ENCODE peak calls at places on chromosomes 6 and 20, in five cellular contexts. X, V, W, A and G are unnamed samples.

GRCh38 chr6:40950986-40951730 is 87.9 kb downstream of the UNC5CL start:
- DNase-seq in X (no peak), V (peak), W (no peak), A (peak), G (peak)

GRCh38 chr20:63501818-63502670 is 3.2 kb upstream of the EEF1A2 start:
- DNase-seq in X (no peak), V (peak), W (no peak), A (no peak), G (peak)

GRCh38 chr6:49406241-49406970 is 56.6 kb downstream of the MMUT start:
- DNase-seq in X (no peak), V (no peak), W (peak), A (no peak), G (peak)

GRCh38 chr20:44075950-44076232 is 111.1 kb downstream of the JPH2 start:
- DNase-seq in X (no peak), V (no peak), W (no peak), A (no peak), G (no peak)

GRCh38 chr6:29011276-29011734 is 6.2 kb upstream of the ZNF311 start:
- DNase-seq in X (no peak), V (peak), W (no peak), A (peak), G (peak)

GRCh38 chr6:85680388-85680787 is 37.7 kb upstream of the SYNCRIP start:
- DNase-seq in X (no peak), V (no peak), W (no peak), A (no peak), G (no peak)

GRCh38 chr6:89475634-89476033 is 42.7 kb downstream of the ANKRD6 start:
- DNase-seq in X (no peak), V (peak), W (no peak), A (peak), G (no peak)

GRCh38 chr6:35343092-35343834 is 905 bp downstream of the PPARD start:
- DNase-seq in X (no peak), V (peak), W (no peak), A (peak), G (no peak)

GRCh38 chr6:55594442-55594841 is 15.4 kb upstream of the HMGCLL1 start:
- DNase-seq in X (no peak), V (no peak), W (no peak), A (no peak), G (no peak)

GRCh38 chr20:5788385-5788895 is 38.2 kb downstream of the SHLD1 start:
- DNase-seq in X (peak), V (peak), W (peak), A (peak), G (peak)

GRCh38 chr6:166423051-166423745 is 40.5 kb upstream of the MPC1 start:
- DNase-seq in X (no peak), V (no peak), W (no peak), A (no peak), G (no peak)

GRCh38 chr6:3794092-3794491 is 42.6 kb upstream of the PXDC1 start:
- DNase-seq in X (no peak), V (no peak), W (no peak), A (no peak), G (no peak)

GRCh38 chr20:6623989-6624388 is 143.5 kb upstream of the BMP2 start:
- DNase-seq in X (no peak), V (no peak), W (no peak), A (no peak), G (no peak)

GRCh38 chr6:1004885-1005635 is 306.8 kb upstream of the FOXQ1 start:
- DNase-seq in X (peak), V (peak), W (no peak), A (peak), G (peak)

GRCh38 chr6:81683928-81684327 is 68.6 kb downstream of the TENT5A start:
- DNase-seq in X (no peak), V (peak), W (peak), A (no peak), G (peak)

GRCh38 chr6:93701526-93701925 is 282.2 kb upstream of the EPHA7 start:
- DNase-seq in X (no peak), V (peak), W (peak), A (no peak), G (no peak)

GRCh38 chr20:34907616-34908469 is 31.4 kb downstream of the ACSS2 start:
- DNase-seq in X (peak), V (peak), W (peak), A (peak), G (peak)

GRCh38 chr20:2005831-2006426 is 12.1 kb upstream of the PDYN start:
- DNase-seq in X (peak), V (peak), W (peak), A (peak), G (peak)

DNA sequence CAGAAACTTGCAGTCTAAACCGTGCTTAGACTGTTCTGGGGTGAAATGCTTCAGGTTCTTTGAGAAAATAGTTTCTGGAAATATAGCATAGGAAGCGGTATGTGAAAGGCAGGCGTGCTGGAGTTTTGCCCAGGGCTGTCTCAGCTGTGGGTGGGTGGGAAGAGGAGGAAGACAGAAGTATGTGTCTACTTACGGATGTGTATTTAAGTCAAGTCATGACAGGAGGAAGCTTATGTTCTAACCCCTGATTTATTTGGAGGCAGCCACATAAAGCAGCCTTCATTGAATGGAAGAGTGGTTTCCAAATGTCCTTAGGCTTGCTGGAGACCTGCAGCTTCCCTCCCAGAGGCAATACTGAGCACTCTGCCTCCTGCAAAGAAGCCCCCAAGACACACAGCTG is 345.8 kb upstream of the PRND start:
- DNase-seq in X (no peak), V (peak), W (no peak), A (peak), G (peak)
- H3K4me3 ChIP-seq in X (no peak), V (no peak), W (no peak), A (no peak), G (no peak)

DNA sequence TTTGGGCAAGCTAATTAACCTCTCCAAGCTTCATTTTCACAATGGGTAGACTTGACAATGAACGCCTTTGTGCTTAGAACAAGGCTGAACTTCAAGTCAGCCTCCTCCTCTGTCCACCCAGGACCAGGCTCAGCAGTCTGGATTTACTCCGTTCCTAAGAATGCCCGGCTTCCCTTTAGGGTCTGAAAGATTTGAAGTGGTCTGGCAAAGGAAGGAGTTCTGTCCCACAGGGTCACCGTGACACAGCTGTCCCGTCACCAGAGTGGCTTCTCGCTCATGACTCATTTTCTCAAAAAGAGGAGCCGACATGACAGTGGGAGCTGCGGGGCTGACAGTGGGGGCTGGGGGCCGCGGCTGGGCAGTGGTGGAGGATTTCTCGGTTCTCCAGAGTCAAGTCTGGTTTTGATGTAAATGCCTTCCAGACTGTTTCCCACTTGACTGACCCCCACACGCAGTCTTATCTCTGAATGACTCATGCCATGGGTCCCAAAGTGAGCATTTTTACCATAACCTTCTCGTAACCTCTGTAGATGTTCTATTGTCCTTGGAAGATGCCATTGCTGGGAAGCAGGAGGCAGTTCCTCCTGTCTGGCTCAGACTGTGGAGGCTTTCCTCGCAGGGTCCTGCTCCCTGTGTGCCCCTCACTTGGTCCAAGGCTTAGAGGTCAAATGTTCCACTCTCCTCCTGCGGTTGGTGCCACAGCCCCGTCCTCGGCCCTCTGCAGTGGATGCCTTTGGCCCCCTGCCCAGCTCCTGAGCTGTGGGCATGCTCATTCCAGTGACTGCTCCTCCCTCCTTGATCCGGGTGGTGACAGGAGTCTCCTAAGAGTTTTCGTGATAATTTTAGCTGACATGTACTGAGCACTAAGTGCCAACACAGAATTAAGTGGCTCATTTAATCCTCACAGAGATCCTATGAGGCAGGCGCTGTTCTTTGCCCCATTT is 253.1 kb downstream of the FNDC1 start:
- DNase-seq in X (no peak), V (peak), W (peak), A (no peak), G (no peak)
- TF ChIP-seq CTCF in X (no peak), V (no peak), W (no peak), A (no peak), G (no peak)

GRCh38 chr20:53915459-53916172 is 154.8 kb downstream of the BCAS1 start:
- DNase-seq in X (peak), V (peak), W (no peak), A (peak), G (peak)

GRCh38 chr20:53911301-53911700 is 159.1 kb downstream of the BCAS1 start:
- DNase-seq in X (no peak), V (no peak), W (no peak), A (no peak), G (no peak)

GRCh38 chr20:53916173-53916512 is 154.3 kb downstream of the BCAS1 start:
- DNase-seq in X (no peak), V (no peak), W (no peak), A (no peak), G (no peak)

GRCh38 chr20:53914861-53915458 is 155.4 kb downstream of the BCAS1 start:
- DNase-seq in X (no peak), V (no peak), W (no peak), A (no peak), G (no peak)

DNA sequence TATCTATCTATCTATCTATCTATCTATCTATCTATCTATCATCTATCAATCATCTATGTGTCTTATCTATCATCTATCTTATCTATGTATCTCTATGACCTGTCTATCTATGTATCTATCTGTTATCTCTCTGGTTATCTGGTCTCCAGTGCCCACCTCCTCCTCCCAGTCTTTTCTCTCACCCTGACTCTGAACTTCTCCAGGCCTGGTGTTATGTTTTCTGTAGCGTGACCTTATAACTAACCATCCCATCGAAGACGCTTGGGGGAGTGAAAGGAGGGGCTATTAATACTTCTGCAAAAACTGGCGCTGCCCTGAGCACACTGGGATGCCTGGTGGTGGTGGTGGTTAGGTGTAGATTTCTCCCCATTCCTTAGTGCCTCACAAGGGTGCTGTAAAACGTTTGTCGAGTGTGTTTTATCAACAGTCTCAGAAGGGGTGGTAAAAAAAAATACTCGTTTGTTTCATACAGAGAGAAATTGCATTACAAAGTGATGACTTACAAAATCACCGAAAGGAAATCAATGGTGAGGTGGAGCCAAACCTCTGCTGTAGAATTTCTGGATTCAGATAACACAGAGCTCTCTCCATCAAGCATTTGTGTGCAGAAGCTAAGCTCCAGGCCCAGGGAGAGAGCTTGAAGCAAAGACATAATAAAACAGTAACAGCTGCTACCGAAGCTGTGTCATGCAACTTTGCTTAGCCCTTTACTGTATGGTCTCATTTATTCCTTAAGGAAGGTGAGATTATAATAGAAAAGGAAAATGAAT is 156.1 kb downstream of the BCAS1 start:
- DNase-seq in X (no peak), V (peak), W (no peak), A (no peak), G (no peak)
- H3K4me3 ChIP-seq in X (no peak), V (no peak), W (no peak), A (no peak), G (no peak)

GRCh38 chr20:50501970-50502745 is 8.0 kb upstream of the PTPN1 start:
- DNase-seq in X (no peak), V (no peak), W (no peak), A (no peak), G (no peak)

GRCh38 chr20:50506270-50506579 is 4.0 kb upstream of the PTPN1 start:
- DNase-seq in X (no peak), V (no peak), W (no peak), A (no peak), G (no peak)

GRCh38 chr20:50509923-50510705 is at the start of gene PTPN1:
- DNase-seq in X (peak), V (peak), W (peak), A (peak), G (peak)

GRCh38 chr20:50508171-50508761 is 1.9 kb upstream of the PTPN1 start:
- DNase-seq in X (no peak), V (no peak), W (no peak), A (no peak), G (no peak)

GRCh38 chr20:50504231-50504823 is 5.9 kb upstream of the PTPN1 start:
- DNase-seq in X (peak), V (no peak), W (no peak), A (no peak), G (no peak)
- TF ChIP-seq CTCF in X (peak), V (peak), W (peak), A (no peak), G (no peak)

GRCh38 chr6:7243188-7243942 is 69.6 kb downstream of the SSR1 start:
- DNase-seq in X (peak), V (peak), W (no peak), A (peak), G (peak)
- H3K4me3 ChIP-seq in X (no peak), V (no peak), W (no peak), A (no peak), G (no peak)

GRCh38 chr20:51972031-51972430 is 169.7 kb upstream of the SALL4 start:
- DNase-seq in X (no peak), V (no peak), W (no peak), A (no peak), G (no peak)

GRCh38 chr20:51961964-51962761 is 159.8 kb upstream of the SALL4 start:
- DNase-seq in X (no peak), V (no peak), W (no peak), A (no peak), G (no peak)

GRCh38 chr20:51969191-51969590 is 166.9 kb upstream of the SALL4 start:
- DNase-seq in X (peak), V (no peak), W (no peak), A (no peak), G (no peak)

GRCh38 chr20:51970858-51971257 is 168.5 kb upstream of the SALL4 start:
- DNase-seq in X (no peak), V (no peak), W (no peak), A (no peak), G (no peak)

GRCh38 chr20:51966296-51966971 is 164.1 kb upstream of the SALL4 start:
- DNase-seq in X (peak), V (peak), W (no peak), A (peak), G (peak)
- TF ChIP-seq CTCF in X (peak), V (peak), W (peak), A (peak), G (peak)

GRCh38 chr6:144277605-144278227 is 7.4 kb upstream of the UTRN start:
- DNase-seq in X (no peak), V (no peak), W (no peak), A (no peak), G (no peak)

GRCh38 chr6:144279484-144280150 is 5.5 kb upstream of the UTRN start:
- DNase-seq in X (no peak), V (no peak), W (no peak), A (no peak), G (no peak)

GRCh38 chr6:144283781-144284473 is 1.2 kb upstream of the UTRN start:
- DNase-seq in X (no peak), V (peak), W (no peak), A (peak), G (peak)

GRCh38 chr6:144277174-144277573 is 8.0 kb upstream of the UTRN start:
- DNase-seq in X (no peak), V (no peak), W (no peak), A (no peak), G (no peak)

GRCh38 chr6:144278659-144279314 is 6.3 kb upstream of the UTRN start:
- DNase-seq in X (no peak), V (no peak), W (no peak), A (peak), G (peak)
- H3K4me3 ChIP-seq in X (no peak), V (no peak), W (no peak), A (no peak), G (no peak)

DNA sequence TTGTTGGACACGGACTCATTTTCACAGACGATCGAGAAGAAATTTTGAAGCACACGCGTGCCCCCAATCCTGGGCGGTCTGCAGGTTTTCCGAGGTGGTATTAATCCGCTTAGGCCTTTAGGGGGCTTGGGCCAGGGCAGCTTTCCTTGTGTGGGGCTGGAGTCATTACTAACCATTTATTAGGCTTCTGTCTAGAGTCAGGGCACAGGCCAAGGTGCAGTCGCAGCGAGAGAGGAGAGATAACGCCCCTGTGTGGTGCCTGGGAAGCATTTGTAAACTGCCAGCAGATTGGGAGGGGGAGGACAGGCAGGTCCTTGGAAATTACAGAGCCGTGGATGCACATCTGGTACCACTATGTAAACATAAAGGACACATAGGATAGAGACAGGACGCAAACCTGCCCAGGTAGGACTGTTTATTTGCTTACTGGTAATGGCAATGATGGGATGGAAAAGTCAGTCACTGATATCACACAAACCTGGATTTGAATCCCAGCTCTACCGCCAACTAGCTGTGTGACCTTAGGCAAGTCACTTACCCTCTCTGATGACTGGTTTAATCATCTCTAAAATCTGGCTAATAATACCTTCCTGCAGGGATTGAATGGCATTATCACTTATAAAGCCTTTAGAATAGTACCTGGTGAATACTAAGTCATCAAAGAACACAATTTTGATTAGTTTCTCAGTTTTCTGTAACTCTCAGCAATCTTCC is 76.4 kb downstream of the TMEM242 start:
- DNase-seq in X (no peak), V (no peak), W (no peak), A (no peak), G (no peak)
- TF ChIP-seq CTCF in X (no peak), V (no peak), W (no peak), A (no peak), G (no peak)